ENCODE peak calls at places on chromosomes 12 and 14, in six cellular contexts. A, P, Y, H, X and I are unnamed samples.

GRCh38 chr14:66311935-66312334 is 174.2 kb upstream of the CCDC196 start:
- DNase-seq in H (no peak), A (no peak), Y (no peak), X (no peak), P (no peak), I (no peak)

GRCh38 chr14:46344327-46344937 is 307.1 kb downstream of the RPL10L start:
- DNase-seq in X (peak; percentile 23), P (peak; percentile 44), H (no peak), A (no peak), Y (no peak), I (peak; percentile 27)

GRCh38 chr12:114588061-114588460 is 95.9 kb downstream of the TBX3 start:
- DNase-seq in X (no peak), H (no peak), A (no peak), Y (no peak), P (no peak), I (no peak)

GRCh38 chr14:38098074-38098846 is 109.4 kb upstream of the SSTR1 start:
- DNase-seq in P (no peak), A (no peak), H (no peak), Y (no peak), X (no peak), I (no peak)

GRCh38 chr14:33532581-33532980 is 418.3 kb downstream of the EGLN3 start:
- DNase-seq in Y (no peak), X (no peak), A (no peak), H (no peak), P (no peak), I (no peak)

GRCh38 chr14:24674204-24674970 is 40.4 kb upstream of the GZMB start:
- DNase-seq in Y (no peak), P (peak; percentile 56), A (no peak), H (no peak), X (no peak), I (no peak)

GRCh38 chr14:59254146-59254910 is 65.9 kb downstream of the DAAM1 start:
- DNase-seq in A (peak; percentile 74), P (no peak), H (peak; percentile 84), Y (peak; percentile 62), X (peak; percentile 97), I (peak; percentile 8)

GRCh38 chr12:6343518-6343917 is 1.6 kb upstream of the TNFRSF1A start:
- DNase-seq in A (no peak), H (no peak), X (no peak), P (no peak), Y (no peak), I (no peak)

GRCh38 chr12:110108309-110109036 is 15.7 kb upstream of the IFT81 start:
- DNase-seq in A (peak; percentile 21), H (no peak), Y (no peak), P (no peak), X (no peak), I (no peak)

GRCh38 chr14:20631023-20631820 is 10.3 kb downstream of the OR6S1 start:
- DNase-seq in Y (peak; percentile 37), H (no peak), X (peak; percentile 55), P (peak; percentile 35), A (no peak), I (peak; percentile 71)

GRCh38 chr14:28772613-28773012 is 6.0 kb downstream of the FOXG1 start:
- DNase-seq in X (no peak), H (no peak), Y (no peak), A (no peak), P (no peak), I (no peak)

GRCh38 chr14:23512156-23512555 is 39.4 kb downstream of the ZFHX2 start:
- DNase-seq in A (no peak), Y (no peak), P (no peak), H (no peak), X (no peak), I (peak; percentile 50)

GRCh38 chr12:75975692-75976091 is 55.9 kb downstream of the PHLDA1 start:
- DNase-seq in P (no peak), X (no peak), A (no peak), H (no peak), Y (no peak), I (no peak)

GRCh38 chr12:48788852-48789775 is at the start of gene ADCY6:
- DNase-seq in A (peak; percentile 85), H (peak; percentile 88), X (peak; percentile 82), P (peak; percentile 55), Y (peak; percentile 84), I (peak; percentile 65)

GRCh38 chr14:23379331-23380196 is 2.7 kb downstream of the CMTM5 start:
- DNase-seq in P (peak; percentile 31), Y (peak; percentile 75), X (peak; percentile 57), A (peak; percentile 60), H (peak; percentile 44), I (peak; percentile 70)

GRCh38 chr12:109443794-109444193 is 33.3 kb downstream of the KCTD10 start:
- DNase-seq in Y (no peak), P (no peak), A (no peak), X (no peak), H (no peak), I (no peak)

GRCh38 chr14:36317650-36318049 is 2.8 kb downstream of the MBIP start:
- DNase-seq in H (no peak), Y (no peak), A (no peak), X (no peak), P (no peak), I (no peak)

GRCh38 chr14:26286806-26287205 is 311.0 kb downstream of the NOVA1 start:
- DNase-seq in Y (no peak), X (no peak), A (no peak), H (no peak), P (no peak), I (no peak)

GRCh38 chr14:65421201-65421981 is 8.9 kb downstream of the FUT8 start:
- DNase-seq in Y (no peak), X (no peak), A (no peak), P (no peak), H (no peak), I (no peak)

GRCh38 chr12:10189653-10190052 is 10.8 kb downstream of the TMEM52B start:
- DNase-seq in Y (no peak), H (no peak), A (peak; percentile 28), X (peak; percentile 19), P (no peak), I (no peak)

GRCh38 chr12:112153181-112153899 is 28.0 kb downstream of the TRAFD1 start:
- DNase-seq in X (no peak), Y (no peak), A (no peak), P (no peak), H (no peak), I (no peak)

GRCh38 chr12:3552726-3553045 is 61.7 kb downstream of the PRMT8 start:
- DNase-seq in X (peak; percentile 27), H (no peak), P (no peak), Y (no peak), A (peak; percentile 61), I (no peak)

GRCh38 chr12:48818831-48819590 is 715 bp downstream of the CACNB3 start:
- DNase-seq in P (peak; percentile 25), A (no peak), H (no peak), Y (peak; percentile 52), X (no peak), I (no peak)

DNA sequence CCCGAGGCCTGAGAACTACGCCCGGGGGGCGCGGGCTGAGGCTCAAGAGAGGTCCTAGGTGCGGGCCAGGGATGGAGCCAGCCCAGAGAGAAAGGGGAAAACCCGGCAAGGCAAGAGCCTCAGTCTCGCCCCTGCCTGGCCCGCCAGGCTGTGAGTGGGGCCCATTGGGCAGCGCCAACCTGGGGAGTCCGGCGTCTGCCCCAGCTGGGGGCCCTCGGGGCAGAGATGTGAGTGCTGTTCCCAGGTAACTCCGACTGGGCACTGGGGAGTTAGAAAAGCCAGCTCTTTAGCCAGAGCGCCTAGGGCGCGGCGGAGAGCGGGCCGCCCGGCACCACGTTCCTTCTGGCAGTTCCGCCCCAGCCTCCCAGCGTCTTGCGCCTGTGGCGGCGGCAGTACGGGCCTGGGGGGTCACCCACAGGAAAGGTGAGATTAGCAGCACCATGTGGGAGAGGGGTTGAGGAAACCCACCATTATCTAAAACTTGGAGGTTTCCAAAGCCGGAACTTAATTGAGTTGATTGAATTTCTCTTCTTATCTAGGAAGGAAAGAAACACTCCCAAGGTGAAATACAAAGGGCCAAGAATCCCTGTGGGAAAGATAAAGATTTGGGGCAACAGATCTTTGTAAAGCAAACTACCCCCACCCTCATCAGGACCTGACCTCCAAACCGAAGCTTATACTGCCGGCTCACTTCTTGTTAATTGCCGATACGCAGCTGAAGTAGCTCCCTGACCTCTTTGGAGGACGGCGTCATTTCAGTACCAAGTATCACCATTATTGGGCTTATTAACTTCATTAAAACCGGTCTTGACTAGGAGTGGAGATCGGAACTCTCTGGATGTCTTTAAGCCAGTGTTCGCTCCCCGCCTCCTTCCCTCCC is 11.6 kb downstream of the OTX2 start:
- DNase-seq in H (no peak), X (no peak), A (no peak), Y (no peak), P (no peak), I (no peak)
- H3K27me3 ChIP-seq in H (peaks cover 99% of the 10 kb centered on the region), X (no peaks in the 10 kb centered on the region), A (peaks cover 100% of the 10 kb centered on the region), Y (peaks cover 100% of the 10 kb centered on the region), P (no peaks in the 10 kb centered on the region), I (peaks cover 96% of the 10 kb centered on the region)

DNA sequence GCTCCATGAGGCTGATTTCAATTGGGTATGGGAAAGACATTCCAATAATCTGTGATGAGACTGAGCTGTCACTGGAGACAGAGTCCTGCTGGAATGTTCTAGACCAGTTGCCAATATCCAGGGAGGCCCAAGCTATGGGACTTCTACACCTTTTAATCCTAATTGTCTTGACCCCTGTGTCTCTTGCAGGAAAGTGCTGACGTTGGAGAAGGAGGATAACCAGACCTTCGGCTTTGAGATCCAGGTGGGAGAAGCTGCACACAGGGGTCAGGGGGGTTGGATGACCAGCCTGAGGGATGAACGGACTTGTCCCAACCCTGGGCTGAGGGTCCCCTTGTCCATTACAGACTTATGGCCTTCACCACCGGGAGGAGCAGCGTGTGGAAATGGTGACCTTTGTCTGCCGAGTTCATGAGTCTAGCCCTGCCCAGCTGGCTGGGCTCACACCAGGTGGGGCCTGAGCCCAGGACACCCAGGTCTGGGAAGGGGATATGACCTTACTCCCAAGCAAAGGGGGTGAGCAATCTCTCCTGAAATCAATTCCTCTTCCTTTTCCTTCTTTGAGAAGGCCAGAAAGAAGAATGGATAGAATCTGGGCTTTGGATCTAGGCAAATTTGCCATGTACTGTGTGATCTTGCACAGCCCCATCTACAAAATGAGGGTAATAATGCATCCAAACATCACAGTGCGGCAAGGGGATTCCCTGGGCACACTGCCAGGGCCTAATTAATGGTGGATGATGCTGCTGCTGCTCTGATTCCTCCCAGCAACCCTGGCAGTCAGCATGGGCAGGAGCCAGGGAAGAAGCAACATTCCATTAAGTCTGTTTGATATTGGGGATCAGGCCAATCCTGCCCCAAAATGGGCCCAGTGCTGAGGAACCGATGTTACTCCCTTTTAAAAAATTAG is 4.2 kb downstream of the TAMALIN start:
- DNase-seq in Y (no peak), H (no peak), P (no peak), X (no peak), A (no peak), I (peak; percentile 79)
- H3K4me3 ChIP-seq in Y (no peak overlapping the region), H (no peak overlapping the region), P (no peak overlapping the region), X (no peak overlapping the region), A (peak overlapping the region; percentile 86), I (peak overlapping the region; percentile 28)

GRCh38 chr12:93111791-93112208 is 182.7 kb upstream of the EEA1 start:
- DNase-seq in X (no peak), H (no peak), A (no peak), P (no peak), Y (no peak), I (no peak)
- H3K4me1 ChIP-seq in X (peaks cover 28% of the 10 kb centered on the region), H (peaks cover 41% of the 10 kb centered on the region), A (peaks cover 75% of the 10 kb centered on the region), P (no peaks in the 10 kb centered on the region), Y (peaks cover 24% of the 10 kb centered on the region), I (peaks cover 10% of the 10 kb centered on the region)

DNA sequence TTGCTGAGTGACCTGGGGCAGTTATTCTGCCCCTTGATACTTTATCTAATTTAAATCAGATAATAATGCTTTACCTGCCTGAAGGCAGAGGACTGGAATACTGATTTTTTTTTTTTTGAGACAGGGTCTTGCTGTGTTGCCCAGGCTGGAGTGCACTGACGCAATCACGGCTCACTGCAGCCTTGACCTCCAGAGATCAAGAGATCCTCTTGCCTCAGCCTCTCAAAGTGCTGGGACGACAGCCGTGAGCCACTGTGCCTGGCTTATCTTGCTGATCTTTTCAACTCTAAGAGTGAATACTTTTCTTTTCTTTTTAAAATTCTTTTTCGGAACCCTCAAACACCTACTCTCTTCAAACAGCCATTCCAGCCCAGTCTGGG is 699 bp upstream of the B4GALNT3 start:
- DNase-seq in H (no peak), P (no peak), Y (no peak), A (no peak), X (no peak), I (no peak)
- H3K27me3 ChIP-seq in H (peaks cover 59% of the 10 kb centered on the region), P (peaks cover 72% of the 10 kb centered on the region), Y (peaks cover 42% of the 10 kb centered on the region), A (peaks cover 59% of the 10 kb centered on the region), X (no peaks in the 10 kb centered on the region), I (peaks cover 27% of the 10 kb centered on the region)